ENCODE peak calls at places on chromosomes 4 and X, in nine cellular contexts. M, A, T, R, E, P, I, S and B are unnamed samples.

GRCh38 chr4:112836895-112837294 is 200.0 kb downstream of the LARP7 start:
- DNase-seq in M (no peak), A (no peak), T (no peak), R (no peak), E (no peak), P (no peak), I (no peak), S (no peak), B (no peak)

GRCh38 chr4:155906554-155907247 is 3.2 kb downstream of the TDO2 start:
- DNase-seq in M (peak; percentile 99), A (no peak), T (peak; percentile 34), R (peak; percentile 98), E (no peak), P (peak; percentile 89), I (no peak), S (peak; percentile 25), B (peak; percentile 86)

GRCh38 chr4:6769138-6769983 is 13.2 kb upstream of the KIAA0232 start:
- DNase-seq in M (no peak), A (peak; percentile 29), T (no peak), R (no peak), E (no peak), P (no peak), I (no peak), S (no peak), B (no peak)

GRCh38 chrX:110086162-110086915 is 83.4 kb downstream of the TMEM164 start:
- DNase-seq in M (peak; percentile 23), A (no peak), T (no peak), R (peak; percentile 21), E (peak; percentile 73), P (no peak), I (no peak), S (no peak), B (no peak)

GRCh38 chr4:86744570-86744969 is 104.6 kb downstream of the SLC10A6 start:
- DNase-seq in M (no peak), A (no peak), T (no peak), R (no peak), E (no peak), P (no peak), I (no peak), S (no peak), B (no peak)

GRCh38 chr4:183260491-183261151 is 59.5 kb downstream of the CLDN22 start:
- DNase-seq in M (no peak), A (no peak), T (no peak), R (no peak), E (peak; percentile 85), P (no peak), I (no peak), S (no peak), B (no peak)

GRCh38 chr4:151093203-151093602 is 6.2 kb upstream of the RPS3A start:
- DNase-seq in M (no peak), A (no peak), T (no peak), R (no peak), E (no peak), P (no peak), I (no peak), S (no peak), B (no peak)

GRCh38 chr4:17941731-17942130 is 79.8 kb downstream of the LCORL start:
- DNase-seq in M (peak; percentile 10), A (no peak), T (no peak), R (no peak), E (no peak), P (no peak), I (no peak), S (no peak), B (no peak)

GRCh38 chr4:175066923-175067627 is 148.9 kb downstream of the ADAM29 start:
- DNase-seq in M (no peak), A (no peak), T (no peak), R (no peak), E (no peak), P (no peak), I (no peak), S (no peak), B (no peak)

GRCh38 chr4:85474818-85475630 is at the start of gene ARHGAP24:
- DNase-seq in M (peak; percentile 98), A (peak; percentile 95), T (peak; percentile 91), R (peak; percentile 96), E (peak; percentile 95), P (peak; percentile 87), I (peak; percentile 72), S (peak; percentile 92), B (no peak)

GRCh38 chrX:82141942-82142341 is 940.0 kb downstream of the SH3BGRL start:
- DNase-seq in M (no peak), A (no peak), T (no peak), R (no peak), E (no peak), P (no peak), I (no peak), S (no peak), B (no peak)

GRCh38 chr4:134337584-134337983 is 136.0 kb upstream of the PABPC4L start:
- DNase-seq in M (no peak), A (no peak), T (no peak), R (peak; percentile 40), E (no peak), P (no peak), I (no peak), S (no peak), B (no peak)

GRCh38 chr4:6123541-6123940 is 76.8 kb downstream of the JAKMIP1 start:
- DNase-seq in M (no peak), A (peak; percentile 64), T (no peak), R (no peak), E (no peak), P (no peak), I (no peak), S (no peak), B (no peak)

GRCh38 chr4:82437285-82438005 is 7.1 kb downstream of the ENOPH1 start:
- DNase-seq in M (peak; percentile 37), A (no peak), T (no peak), R (no peak), E (no peak), P (no peak), I (no peak), S (no peak), B (no peak)

GRCh38 chr4:54015421-54016065 is 48.9 kb downstream of the CHIC2 start:
- DNase-seq in M (no peak), A (peak; percentile 71), T (no peak), R (no peak), E (no peak), P (no peak), I (no peak), S (no peak), B (no peak)

GRCh38 chrX:155880586-155881157 is 473 bp upstream of the VAMP7 start:
- DNase-seq in M (no peak), A (no peak), T (no peak), R (no peak), E (no peak), P (no peak), I (no peak), S (no peak), B (no peak)

GRCh38 chr4:110106946-110107325 is 91.5 kb downstream of the ELOVL6 start:
- DNase-seq in M (peak; percentile 61), A (no peak), T (no peak), R (peak; percentile 73), E (peak; percentile 60), P (peak; percentile 59), I (no peak), S (no peak), B (no peak)

GRCh38 chr4:142983612-142984011 is 137.5 kb upstream of the INPP4B start:
- DNase-seq in M (no peak), A (no peak), T (no peak), R (no peak), E (no peak), P (no peak), I (no peak), S (no peak), B (no peak)

GRCh38 chr4:142983111-142983510 is 137.0 kb upstream of the INPP4B start:
- DNase-seq in M (no peak), A (no peak), T (no peak), R (no peak), E (no peak), P (no peak), I (no peak), S (no peak), B (no peak)

DNA sequence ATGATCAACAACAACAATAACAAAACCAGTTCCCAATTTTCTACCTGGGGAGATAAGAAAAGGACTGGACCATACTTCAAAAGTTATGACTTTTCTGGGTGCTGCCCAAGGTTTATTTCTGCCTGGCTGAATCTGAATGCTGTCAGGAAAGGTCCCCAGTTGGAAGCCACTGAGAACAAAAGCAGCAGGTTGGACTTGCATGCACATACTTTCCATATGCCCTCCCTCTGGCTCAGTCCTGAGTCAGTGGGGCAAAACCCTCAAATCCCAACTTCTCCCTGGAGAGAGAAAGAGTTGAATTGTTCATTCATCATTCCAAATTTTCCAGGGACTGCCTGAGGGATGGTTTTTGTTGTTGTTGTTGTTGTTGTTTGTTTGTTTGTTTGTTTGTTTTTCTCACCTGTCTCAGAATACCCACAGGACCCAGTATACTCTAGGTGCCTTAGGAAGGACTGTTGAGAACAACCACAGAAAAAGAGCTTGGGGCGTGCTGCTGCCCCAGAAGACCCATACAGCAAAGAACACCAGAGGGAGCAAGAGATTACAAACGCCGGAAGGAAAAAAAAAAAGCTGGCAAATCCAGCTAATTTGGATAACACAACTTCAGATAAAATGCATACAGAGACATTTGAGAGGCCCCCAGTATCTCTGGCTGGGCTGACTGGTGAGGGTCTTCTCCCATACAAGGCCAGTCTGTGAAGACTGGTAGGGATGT is 138.9 kb upstream of the INPP4B start:
- DNase-seq in M (peak; percentile 16), A (peak; percentile 65), T (no peak), R (peak; percentile 15), E (peak; percentile 23), P (no peak), I (peak; percentile 39), S (no peak), B (no peak)
- TF ChIP-seq CTCF in M (peak; percentile 48), A (peak; percentile 77), T (peak; percentile 23), R (peak; percentile 53), E (peak; percentile 46), P (no peak), I (peak; percentile 58), S (no peak), B (peak; percentile 50)

DNA sequence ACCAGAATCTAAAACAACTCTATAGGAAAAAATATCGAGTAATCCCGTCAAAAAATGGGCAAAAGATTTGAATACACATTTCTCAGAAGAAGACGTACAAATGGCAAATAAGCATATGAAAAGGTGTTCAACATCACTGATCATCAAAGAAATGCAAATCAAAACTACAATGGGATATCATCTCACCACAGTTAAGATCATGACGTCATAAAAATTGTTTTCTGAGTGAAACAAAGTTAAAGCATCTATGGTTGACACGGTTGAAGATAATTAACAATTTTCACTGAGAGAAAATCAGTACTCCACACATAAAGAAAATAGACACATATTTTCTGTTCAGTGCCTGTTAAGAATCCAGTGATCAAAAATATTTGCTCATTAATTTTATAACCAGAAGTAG is 1010.8 kb upstream of the ADGRL3 start:
- DNase-seq in M (no peak), A (no peak), T (no peak), R (no peak), E (no peak), P (no peak), I (no peak), S (no peak), B (no peak)
- TF ChIP-seq CTCF in M (no peak), A (no peak), T (no peak), R (no peak), E (no peak), P (no peak), I (no peak), S (no peak), B (no peak)

GRCh38 chr4:158255727-158256324 is 45.5 kb downstream of the TMEM144 start:
- DNase-seq in M (peak; percentile 61), A (no peak), T (no peak), R (peak; percentile 68), E (peak; percentile 61), P (peak; percentile 2), I (peak; percentile 3), S (no peak), B (no peak)
- TF ChIP-seq CTCF in M (peak; percentile 88), A (peak; percentile 87), T (peak; percentile 62), R (peak; percentile 77), E (peak; percentile 73), P (peak; percentile 63), I (peak; percentile 43), S (peak; percentile 68), B (peak; percentile 82)

GRCh38 chrX:153609917-153610833 is 11.2 kb upstream of the CCNQ start:
- DNase-seq in M (peak; percentile 42), A (peak; percentile 93), T (no peak), R (peak; percentile 59), E (peak; percentile 62), P (no peak), I (peak; percentile 78), S (peak; percentile 74), B (peak; percentile 91)
- TF ChIP-seq CTCF in M (peak; percentile 63), A (peak; percentile 80), T (peak; percentile 54), R (peak; percentile 81), E (peak; percentile 94), P (peak; percentile 86), I (peak; percentile 90), S (peak; percentile 69), B (peak; percentile 81)